ENCODE peak calls at places on chromosomes 1 and 21, in seven cellular contexts. J, F, Q, D, C, Y and L are unnamed samples.

GRCh38 chr1:51570063-51570720 is 46.7 kb upstream of the OSBPL9 start:
- DNase-seq in C (no peak), F (no peak), Y (no peak), J (no peak), D (no peak), Q (no peak), L (no peak)

GRCh38 chr1:245577396-245578157 is 422.8 kb downstream of the KIF26B start:
- DNase-seq in Q (no peak), J (no peak), Y (no peak), D (no peak), F (no peak), C (no peak), L (no peak)

GRCh38 chr1:30778156-30778978 is 20.8 kb upstream of the LAPTM5 start:
- DNase-seq in F (peak), C (no peak), J (peak), Q (no peak), D (peak), Y (no peak), L (no peak)

GRCh38 chr1:25253911-25254310 is 6.7 kb upstream of the RSRP1 start:
- DNase-seq in Q (no peak), D (no peak), C (no peak), F (no peak), Y (no peak), J (peak), L (no peak)

GRCh38 chr21:42672699-42673458 is 19.5 kb downstream of the PDE9A start:
- DNase-seq in J (peak), D (no peak), Y (no peak), C (no peak), F (peak), Q (no peak), L (no peak)

GRCh38 chr1:77830946-77831345 is 51.5 kb downstream of the MIGA1 start:
- DNase-seq in C (no peak), J (no peak), Y (no peak), F (no peak), D (no peak), Q (no peak), L (no peak)

GRCh38 chr21:28959367-28960099 is 33.1 kb downstream of the LTN1 start:
- DNase-seq in J (peak), F (no peak), Q (no peak), D (no peak), C (no peak), Y (peak), L (no peak)

GRCh38 chr1:55050283-55050682 is 10.9 kb downstream of the PCSK9 start:
- DNase-seq in C (no peak), J (peak), Q (no peak), Y (no peak), D (no peak), F (no peak), L (no peak)

GRCh38 chr1:5267603-5268235 is 613.3 kb downstream of the AJAP1 start:
- DNase-seq in Y (no peak), J (no peak), D (no peak), C (no peak), F (no peak), Q (no peak), L (peak)

GRCh38 chr1:27031235-27032118 is 18.8 kb upstream of the TENT5B start:
- DNase-seq in C (peak), F (peak), Y (peak), D (peak), Q (peak), J (peak), L (peak)

GRCh38 chr1:86419277-86419903 is 4.6 kb upstream of the CLCA2 start:
- DNase-seq in C (peak), D (no peak), F (peak), J (no peak), Q (no peak), Y (no peak), L (no peak)

GRCh38 chr1:56457767-56458375 is 121.5 kb downstream of the PLPP3 start:
- DNase-seq in D (no peak), Q (no peak), C (no peak), J (no peak), Y (no peak), F (no peak), L (no peak)

GRCh38 chr1:15110128-15110866 is 43.2 kb upstream of the TMEM51 start:
- DNase-seq in C (no peak), F (no peak), J (no peak), Y (no peak), D (no peak), Q (no peak), L (no peak)

GRCh38 chr1:93779540-93780121 is 98.0 kb upstream of the BCAR3 start:
- DNase-seq in Y (peak), C (no peak), J (peak), D (no peak), F (peak), Q (no peak), L (no peak)

GRCh38 chr1:171107257-171107940 is 16.7 kb downstream of the FMO3 start:
- DNase-seq in J (peak), C (no peak), F (no peak), Q (no peak), Y (no peak), D (no peak), L (no peak)

GRCh38 chr1:48649880-48650279 is 126.8 kb downstream of the BEND5 start:
- DNase-seq in F (no peak), C (no peak), Y (no peak), Q (no peak), D (no peak), J (no peak), L (no peak)

GRCh38 chr1:154819628-154820590 is 50.2 kb downstream of the KCNN3 start:
- DNase-seq in Q (no peak), D (no peak), J (no peak), C (no peak), F (peak), Y (no peak), L (no peak)

GRCh38 chr1:244052011-244052727 is 1.1 kb downstream of the ZBTB18 start:
- DNase-seq in Y (no peak), Q (no peak), F (no peak), C (no peak), D (no peak), J (peak), L (no peak)

GRCh38 chr1:226873771-226874578 is 3.6 kb downstream of the PSEN2 start:
- DNase-seq in D (no peak), J (no peak), F (no peak), Q (no peak), C (no peak), Y (no peak), L (no peak)

GRCh38 chr1:100145116-100145515 is 12.2 kb downstream of the TRMT13 start:
- DNase-seq in D (no peak), F (no peak), Q (no peak), J (peak), Y (no peak), C (no peak), L (no peak)

GRCh38 chr21:38819719-38820147 is 14.0 kb downstream of the ETS2 start:
- DNase-seq in Q (no peak), F (peak), C (peak), Y (no peak), D (no peak), J (peak), L (peak)

GRCh38 chr1:16167331-16168143 is 11.7 kb upstream of the EPHA2 start:
- DNase-seq in D (no peak), F (no peak), J (no peak), Y (no peak), C (peak), Q (peak), L (no peak)

GRCh38 chr21:45326169-45326833 is 38.6 kb upstream of the POFUT2 start:
- DNase-seq in C (no peak), Q (peak), Y (no peak), J (peak), D (no peak), F (no peak), L (no peak)

GRCh38 chr21:34698270-34699015 is 29.6 kb downstream of the CLIC6 start:
- DNase-seq in D (no peak), F (no peak), C (no peak), Y (no peak), J (no peak), Q (no peak), L (no peak)

GRCh38 chr21:39181205-39181818 is 1.9 kb downstream of the PSMG1 start:
- DNase-seq in J (no peak), D (no peak), C (no peak), F (no peak), Q (no peak), Y (no peak), L (no peak)

GRCh38 chr1:172818841-172819527 is 160.1 kb downstream of the FASLG start:
- DNase-seq in Q (no peak), Y (no peak), F (no peak), D (no peak), C (peak), J (no peak), L (no peak)

GRCh38 chr1:23951646-23952095 is 8.0 kb upstream of the PNRC2 start:
- DNase-seq in Q (no peak), J (peak), Y (no peak), C (no peak), F (peak), D (no peak), L (no peak)

GRCh38 chr1:100107696-100108095 is 25.0 kb downstream of the SASS6 start:
- DNase-seq in J (no peak), Q (no peak), D (no peak), Y (no peak), C (no peak), F (no peak), L (no peak)

GRCh38 chr21:39809936-39810335 is 57.3 kb upstream of the PCP4 start:
- DNase-seq in C (no peak), Q (no peak), D (no peak), Y (no peak), F (no peak), J (no peak), L (no peak)

GRCh38 chr21:41877901-41878830 is 978 bp downstream of the PRDM15 start:
- DNase-seq in D (no peak), C (peak), F (peak), Y (no peak), Q (peak), J (peak), L (no peak)

GRCh38 chr1:235105051-235106043 is 23.3 kb downstream of the TOMM20 start:
- DNase-seq in Y (no peak), F (no peak), Q (no peak), J (peak), D (no peak), C (no peak), L (no peak)

GRCh38 chr1:110098222-110099026 is 13.8 kb upstream of the UBL4B start:
- DNase-seq in Q (no peak), D (no peak), J (no peak), F (no peak), Y (no peak), C (no peak), L (no peak)
- H3K27ac ChIP-seq in Q (no peak), D (no peak), J (no peak), F (no peak), Y (no peak), C (no peak), L (no peak)

DNA sequence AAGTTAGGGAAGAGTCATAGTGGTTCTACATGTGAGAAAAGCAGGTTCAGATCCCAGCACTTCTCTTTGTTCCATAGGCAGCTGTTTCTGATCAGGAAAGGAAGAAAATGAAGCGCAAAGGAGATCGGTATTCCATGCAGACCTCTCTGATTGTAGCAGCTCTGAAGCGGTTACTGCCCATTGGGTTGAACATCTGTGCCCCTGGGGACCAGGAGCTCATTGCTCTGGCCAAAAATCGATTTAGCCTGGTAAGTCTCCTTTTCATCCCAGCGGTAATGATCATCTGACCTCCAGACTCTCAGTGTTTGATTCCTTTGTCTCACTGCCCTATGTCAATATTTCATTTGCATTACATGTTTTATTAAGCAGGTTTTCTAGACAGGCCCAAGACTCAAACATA is 173.6 kb downstream of the ZP4 start:
- DNase-seq in Q (no peak), Y (no peak), D (no peak), J (no peak), F (no peak), C (no peak), L (no peak)
- H3K27ac ChIP-seq in Q (no peak), Y (no peak), D (no peak), J (no peak), F (no peak), C (no peak), L (no peak)

GRCh38 chr1:207804746-207805468 is 53.1 kb downstream of the CD46 start:
- DNase-seq in Y (no peak), D (no peak), C (no peak), Q (no peak), F (no peak), J (no peak), L (no peak)
- H3K27ac ChIP-seq in Y (peak), D (no peak), C (peak), Q (no peak), F (peak), J (no peak), L (peak)

DNA sequence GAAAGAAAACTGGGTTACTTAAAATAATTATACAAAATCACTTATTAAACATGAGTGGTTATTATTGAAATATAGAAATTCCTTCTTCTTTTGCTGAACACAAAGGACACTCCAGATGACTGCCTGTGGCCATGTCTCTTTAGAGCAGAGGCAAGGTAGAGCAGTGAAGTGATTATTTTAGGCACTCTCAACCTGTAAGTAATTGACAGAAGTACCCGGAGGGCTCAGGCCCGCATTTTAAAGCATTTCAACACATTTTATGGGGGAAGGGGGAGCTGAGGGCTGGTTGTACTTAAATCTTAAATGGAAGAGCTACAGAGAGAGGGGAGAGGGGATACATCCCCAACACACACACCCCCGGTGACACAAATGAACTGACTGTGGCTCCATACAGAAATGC is 10.2 kb downstream of the OSCP1 start:
- DNase-seq in Y (no peak), J (no peak), Q (no peak), C (no peak), D (no peak), F (no peak), L (no peak)
- H3K27ac ChIP-seq in Y (no peak), J (no peak), Q (no peak), C (no peak), D (no peak), F (no peak), L (no peak)

GRCh38 chr1:145974721-145975120 is 10.2 kb downstream of the POLR3GL start:
- DNase-seq in F (no peak), D (no peak), Y (no peak), J (no peak), C (no peak), Q (no peak), L (peak)
- H3K27ac ChIP-seq in F (peak), D (no peak), Y (no peak), J (no peak), C (no peak), Q (no peak), L (no peak)

GRCh38 chr1:180951881-180952656 is 39.4 kb downstream of the KIAA1614 start:
- DNase-seq in D (no peak), J (no peak), F (no peak), Y (no peak), Q (no peak), C (no peak), L (no peak)

GRCh38 chr1:180952657-180953013 is 39.9 kb downstream of the KIAA1614 start:
- DNase-seq in Q (no peak), D (no peak), F (no peak), Y (no peak), C (no peak), J (no peak), L (no peak)

GRCh38 chr1:180954766-180955165 is 42.1 kb downstream of the KIAA1614 start:
- DNase-seq in Q (no peak), F (no peak), Y (no peak), J (no peak), C (no peak), D (no peak), L (no peak)

GRCh38 chr1:180953791-180954721 is 41.4 kb downstream of the KIAA1614 start:
- DNase-seq in Y (peak), D (peak), J (peak), C (peak), Q (peak), F (peak), L (peak)

DNA sequence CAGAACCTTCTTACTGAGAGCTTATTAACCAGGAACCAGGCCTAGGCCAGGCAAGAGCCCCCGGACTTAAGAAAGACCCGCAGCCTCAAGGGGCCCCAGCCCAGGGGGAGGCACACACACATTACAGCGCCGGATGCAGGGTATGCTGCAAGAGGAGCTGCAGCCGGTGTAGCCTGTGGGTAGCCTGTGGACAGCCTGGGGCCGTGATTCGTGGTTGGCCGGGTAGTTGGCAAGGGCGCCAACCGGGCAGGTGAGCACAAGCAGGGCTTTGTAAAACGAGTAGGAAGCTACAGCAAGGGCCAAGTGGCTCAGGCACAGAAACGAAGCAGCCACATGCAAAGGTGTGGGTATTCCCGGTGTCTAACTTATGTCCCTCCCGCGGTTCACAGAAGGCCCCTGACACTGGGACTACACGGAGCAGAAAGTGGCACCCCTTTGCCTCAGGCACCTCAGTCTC is 40.6 kb downstream of the KIAA1614 start:
- DNase-seq in D (no peak), Q (peak), C (peak), Y (no peak), J (no peak), F (peak), L (no peak)
- H3K27ac ChIP-seq in D (no peak), Q (peak), C (peak), Y (no peak), J (no peak), F (peak), L (peak)